ENCODE peak calls at places on chromosomes 16 and 17, in four cellular contexts. R is body of pancreas, J is colonic mucosa, P is K562. M is an unnamed sample.

GRCh38 chr17:55266051-55266957 is 1.5 kb downstream of the HLF start:
- DNase-seq in P (no peak), J (no peak), R (peak; percentile 42), M (no peak)

GRCh38 chr16:53085539-53086450 is 31.0 kb downstream of the CHD9 start:
- DNase-seq in R (peak; percentile 8), P (no peak), J (no peak), M (peak; percentile 75)

GRCh38 chr17:35892091-35892637 is 12.0 kb upstream of the CCL5 start:
- DNase-seq in J (no peak), P (no peak), R (no peak), M (no peak)

GRCh38 chr16:12137344-12138094 is 161.0 kb downstream of the SNX29 start:
- DNase-seq in J (peak; percentile 24), R (no peak), P (no peak), M (no peak)

GRCh38 chr17:9346296-9346926 is 229.2 kb downstream of the STX8 start:
- DNase-seq in P (no peak), J (no peak), R (no peak), M (no peak)

GRCh38 chr16:4315185-4316102 is at the start of gene GLIS2:
- DNase-seq in R (peak; percentile 75), J (peak; percentile 41), P (peak; percentile 87), M (peak; percentile 89)

GRCh38 chr17:8726951-8727555 is 17.6 kb downstream of the CCDC42 start:
- DNase-seq in J (no peak), P (no peak), R (no peak), M (no peak)

GRCh38 chr17:65013613-65014391 is 42.7 kb downstream of the GNA13 start:
- DNase-seq in P (no peak), R (no peak), J (no peak), M (no peak)

GRCh38 chr16:7182510-7183109 is 150.0 kb upstream of the RBFOX1 start:
- DNase-seq in R (no peak), P (peak; percentile 10), J (no peak), M (no peak)

GRCh38 chr16:60945225-60945624 is 1091.0 kb downstream of the CDH8 start:
- DNase-seq in P (peak; percentile 19), R (no peak), J (no peak), M (no peak)

GRCh38 chr16:8953064-8953463 is 10.6 kb downstream of the USP7 start:
- DNase-seq in J (no peak), R (no peak), P (no peak), M (no peak)

GRCh38 chr16:59665618-59666220 is 931.6 kb upstream of the GOT2 start:
- DNase-seq in P (no peak), J (no peak), R (peak; percentile 5), M (no peak)

GRCh38 chr16:56450275-56450889 is 750 bp downstream of the NUDT21 start:
- DNase-seq in J (no peak), P (peak; percentile 28), R (no peak), M (peak; percentile 13)

GRCh38 chr16:75064403-75065148 is 52.0 kb downstream of the LDHD start:
- DNase-seq in R (no peak), J (peak; percentile 77), P (no peak), M (no peak)

GRCh38 chr16:74721716-74722115 is 21.1 kb upstream of the MLKL start:
- DNase-seq in P (no peak), R (no peak), J (no peak), M (no peak)

GRCh38 chr16:3282103-3282746 is 1.1 kb upstream of the ZNF263 start:
- DNase-seq in P (no peak), R (no peak), J (no peak), M (peak; percentile 85)

GRCh38 chr17:83083368-83084201 is 4.2 kb downstream of the METRNL start:
- DNase-seq in R (no peak), J (peak; percentile 58), P (no peak), M (peak; percentile 49)

GRCh38 chr16:11679941-11680911 is 12.0 kb downstream of the SNN start:
- DNase-seq in R (no peak), P (no peak), J (no peak), M (no peak)

GRCh38 chr17:78990349-78991016 is 10.8 kb upstream of the LGALS3BP start:
- DNase-seq in R (peak; percentile 8), J (no peak), P (no peak), M (peak; percentile 5)

GRCh38 chr17:36550491-36551417 is 6.0 kb downstream of the GGNBP2 start:
- DNase-seq in P (no peak), R (no peak), J (no peak), M (no peak)

GRCh38 chr17:64653325-64653984 is 8.7 kb downstream of the SMURF2 start:
- DNase-seq in J (no peak), P (no peak), R (no peak), M (no peak)

GRCh38 chr16:9364721-9365693 is 273.6 kb downstream of the HAPSTR1 start:
- DNase-seq in P (no peak), J (peak; percentile 38), R (peak; percentile 98), M (no peak)

GRCh38 chr16:29836623-29837022 is 16.4 kb downstream of the MVP start:
- DNase-seq in P (no peak), R (no peak), J (no peak), M (no peak)

GRCh38 chr16:29830774-29831173 is 10.5 kb downstream of the MVP start:
- DNase-seq in R (no peak), P (no peak), J (no peak), M (no peak)

GRCh38 chr16:29831490-29831889 is 11.2 kb downstream of the MVP start:
- DNase-seq in J (no peak), P (no peak), R (peak; percentile 93), M (no peak)

GRCh38 chr16:29835926-29836325 is 15.7 kb downstream of the MVP start:
- DNase-seq in R (no peak), P (no peak), J (no peak), M (no peak)

GRCh38 chr16:29834079-29834478 is 13.8 kb downstream of the MVP start:
- DNase-seq in R (no peak), J (no peak), P (no peak), M (no peak)
- H3K36me3 ChIP-seq in R (peaks cover 33% of the 10 kb centered on the region), J (peaks cover 50% of the 10 kb centered on the region), P (no peaks in the 10 kb centered on the region), M (no peaks in the 10 kb centered on the region)

DNA sequence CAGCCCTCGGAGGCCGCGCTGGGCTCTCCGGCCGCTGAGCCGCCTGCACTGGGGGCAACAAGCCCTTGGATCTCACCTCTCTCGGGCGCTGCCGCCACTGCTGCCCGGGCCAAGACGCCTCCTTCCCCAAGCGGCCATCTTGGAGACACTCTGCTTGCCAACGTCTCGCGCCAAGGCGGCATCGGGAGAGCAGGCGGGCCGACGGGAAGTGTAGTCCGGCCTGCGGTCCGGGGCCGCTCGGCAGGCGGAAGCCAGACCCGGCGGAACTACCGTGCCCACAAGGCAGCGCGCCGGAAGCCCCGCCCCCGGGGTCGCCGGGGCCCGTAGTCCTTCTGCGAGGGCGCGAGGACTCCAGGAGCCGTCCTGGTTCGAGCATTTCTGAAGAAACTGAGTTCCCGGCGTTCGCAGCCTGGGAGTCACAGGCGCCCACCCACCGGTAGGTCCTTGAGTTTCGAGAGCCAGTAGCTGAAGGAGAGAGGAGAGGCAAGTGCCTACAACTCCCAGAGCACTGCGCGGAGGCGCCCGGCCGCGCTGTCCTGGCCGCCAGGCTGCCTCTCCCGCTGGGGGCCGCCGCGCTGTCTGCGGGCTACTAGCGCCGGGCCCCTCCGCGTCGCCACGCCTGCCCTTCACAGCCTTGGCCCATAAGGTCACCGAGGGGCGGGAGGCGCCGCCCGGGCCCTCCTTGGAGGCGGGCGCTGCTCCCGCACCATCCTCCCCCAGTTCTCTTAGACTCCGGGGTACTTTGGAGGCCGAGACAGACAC is at the start of gene TMEM11:
- DNase-seq in P (peak; percentile 90), J (peak; percentile 94), R (peak; percentile 96), M (peak; percentile 92)
- H3K4me1 ChIP-seq in P (peaks cover 31% of the 10 kb centered on the region), J (peaks cover 22% of the 10 kb centered on the region), R (peaks cover 59% of the 10 kb centered on the region), M (no peaks in the 10 kb centered on the region)

GRCh38 chr17:77887464-77888241 is 70.8 kb upstream of the TNRC6C start:
- DNase-seq in P (peak; percentile 53), J (peak; percentile 62), R (peak; percentile 79), M (no peak)

GRCh38 chr17:77888242-77889134 is 70.0 kb upstream of the TNRC6C start:
- DNase-seq in J (no peak), R (no peak), P (no peak), M (no peak)

GRCh38 chr17:77886387-77886728 is 72.1 kb upstream of the TNRC6C start:
- DNase-seq in J (peak; percentile 27), R (no peak), P (peak; percentile 33), M (no peak)

GRCh38 chr17:77885678-77886386 is 72.7 kb upstream of the TNRC6C start:
- DNase-seq in P (no peak), R (no peak), J (no peak), M (no peak)

GRCh38 chr17:77887110-77887463 is 71.4 kb upstream of the TNRC6C start:
- DNase-seq in R (no peak), P (no peak), J (no peak), M (no peak)
- H3K4me3 ChIP-seq in R (no peak overlapping the region), P (no peak overlapping the region), J (no peak overlapping the region), M (peak overlapping the region; percentile 56)

DNA sequence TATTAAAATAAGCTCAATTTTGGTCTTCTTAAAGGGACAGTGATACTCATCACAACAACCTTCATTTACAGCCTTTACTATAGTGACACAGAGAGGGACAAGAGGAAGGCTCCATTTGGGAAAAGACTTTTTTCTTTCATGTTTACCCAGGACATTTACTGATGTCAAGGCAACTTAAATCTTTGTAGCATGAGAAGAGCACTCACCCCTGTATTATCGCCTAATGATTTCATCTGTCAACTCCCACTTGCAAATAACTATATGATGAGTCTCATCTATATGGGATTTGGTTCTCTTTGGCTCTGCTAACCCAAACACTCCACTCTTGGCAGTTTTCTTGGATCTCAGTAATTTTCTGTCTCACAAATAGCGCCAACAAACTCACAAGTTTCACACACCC is 24.1 kb downstream of the BLMH start:
- DNase-seq in J (no peak), P (no peak), R (no peak), M (no peak)
- H3K36me3 ChIP-seq in J (no peaks in the 10 kb centered on the region), P (peaks cover 91% of the 10 kb centered on the region), R (peaks cover 14% of the 10 kb centered on the region), M (no peaks in the 10 kb centered on the region)

DNA sequence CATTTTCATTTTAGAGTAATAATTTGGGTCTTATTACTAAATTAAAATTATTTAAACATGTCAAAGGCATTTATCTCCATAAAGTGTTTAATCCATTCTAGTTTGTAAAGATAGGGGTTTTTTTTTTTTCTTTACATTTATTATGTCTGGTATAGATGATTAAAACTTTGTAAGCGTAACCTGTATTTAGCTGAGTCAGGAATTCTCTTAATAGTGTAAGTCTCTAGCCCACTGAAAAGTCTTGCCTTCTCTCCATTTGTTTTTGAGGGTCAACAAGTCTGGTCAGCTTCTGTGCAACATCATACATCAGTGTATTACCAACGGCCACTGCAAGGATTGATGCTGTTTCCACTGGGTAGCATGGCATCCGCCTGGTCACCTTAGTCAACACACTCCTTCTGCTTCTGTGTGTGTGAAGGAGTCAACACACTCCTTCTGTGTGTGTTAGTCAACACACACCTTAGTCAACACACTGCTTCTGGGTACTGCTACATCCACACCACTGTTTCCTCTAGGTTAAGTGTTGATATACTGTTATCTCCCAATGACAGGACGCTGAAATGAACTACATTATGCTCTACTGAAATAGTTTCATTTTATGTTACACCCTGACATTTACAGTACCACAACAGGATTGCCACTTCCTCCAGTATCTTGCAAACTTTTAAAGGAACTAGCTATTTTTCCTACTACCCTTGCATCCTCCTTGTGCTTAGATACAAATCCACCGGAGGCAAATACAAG is 37.3 kb upstream of the VWA3A start:
- DNase-seq in R (no peak), J (no peak), P (no peak), M (no peak)
- H3K4me1 ChIP-seq in R (no peaks in the 10 kb centered on the region), J (no peaks in the 10 kb centered on the region), P (peaks cover 5% of the 10 kb centered on the region), M (no peaks in the 10 kb centered on the region)

DNA sequence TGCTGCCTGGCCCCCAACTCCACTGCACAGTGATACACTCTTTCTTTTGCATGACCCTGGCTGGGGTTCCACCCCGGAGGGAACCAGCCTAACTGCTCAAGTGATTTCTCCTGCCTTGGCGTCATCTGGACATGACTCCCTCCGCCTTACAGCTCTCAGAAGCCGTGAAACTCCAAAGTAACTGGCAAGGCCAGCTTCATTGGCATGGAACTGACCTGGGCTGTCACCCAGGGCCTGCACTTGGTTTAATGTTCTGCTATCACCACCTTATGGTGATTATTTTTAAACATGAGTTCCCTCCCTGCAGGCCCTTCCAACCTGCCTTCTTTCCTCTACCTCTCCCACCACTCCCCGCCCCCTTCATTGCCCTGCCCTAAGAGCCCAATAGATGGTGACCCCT is 139.7 kb upstream of the CDH5 start:
- DNase-seq in P (no peak), R (no peak), J (no peak), M (no peak)
- H3K4me3 ChIP-seq in P (no peak overlapping the region), R (no peak overlapping the region), J (no peak overlapping the region), M (no peak overlapping the region)

M was measured in BE2C.